ENCODE peak calls at places on chromosomes 11 and 22, in ten cellular contexts. S is substantia nigra; H is activated CD8-positive, alpha-beta memory T cell treated with anti-CD3 and anti-CD28 coated beads, Interleukin-2, amount 50 U/mL, for 48 hours; O is SK-N-SH; K is hepatocyte; Z is IMR-90; U is iris pigment epithelial cell; Q is fibroblast of the aortic adventitia; D is activated B cell treated with CpG ODN at 0.5 μM for 24 hours; F is T47D. V is an unnamed sample.

GRCh38 chr22:43555561-43556515 is 144.0 kb downstream of the MPPED1 start:
- DNase-seq in S (no peak), Z (no peak), D (no peak), O (no peak), U (no peak), Q (no peak), H (peak), F (no peak), K (no peak), V (no peak)

GRCh38 chr22:43750751-43751150 is 61.4 kb downstream of the EFCAB6 start:
- DNase-seq in U (no peak), O (no peak), K (no peak), S (no peak), Q (no peak), F (no peak), H (no peak), D (no peak), Z (no peak), V (peak)

GRCh38 chr11:31820438-31820818 is 9.3 kb upstream of the PAX6 start:
- DNase-seq in Q (no peak), K (no peak), D (no peak), U (no peak), Z (no peak), O (peak), H (no peak), F (no peak), S (no peak), V (no peak)

GRCh38 chr22:33126881-33127280 is 68.7 kb upstream of the SYN3 start:
- DNase-seq in F (peak), H (no peak), O (peak), D (no peak), Z (no peak), Q (no peak), U (no peak), K (peak), S (no peak), V (peak)

GRCh38 chr11:78933361-78933760 is 358.7 kb upstream of the NARS2 start:
- DNase-seq in F (no peak), K (no peak), Z (no peak), O (no peak), Q (no peak), S (no peak), U (no peak), D (no peak), H (no peak), V (peak)

GRCh38 chr11:46729110-46730027 is 10.4 kb downstream of the F2 start:
- DNase-seq in H (no peak), Q (peak), D (no peak), Z (peak), F (no peak), K (no peak), U (peak), O (no peak), S (no peak), V (no peak)

GRCh38 chr22:36641902-36642640 is 61.5 kb downstream of the CACNG2 start:
- DNase-seq in D (no peak), U (peak), F (no peak), Q (peak), Z (peak), K (peak), O (no peak), S (no peak), H (no peak), V (peak)

GRCh38 chr11:76206327-76207081 is at the start of gene WNT11:
- DNase-seq in U (no peak), Z (no peak), D (peak), O (peak), H (peak), S (no peak), Q (peak), F (peak), K (peak), V (no peak)

GRCh38 chr22:42299586-42300285 is 29.3 kb upstream of the TCF20 start:
- DNase-seq in K (peak), F (no peak), Q (no peak), U (no peak), H (no peak), S (no peak), D (no peak), Z (no peak), O (no peak), V (no peak)

GRCh38 chr11:45411221-45411946 is 125.2 kb upstream of the SYT13 start:
- DNase-seq in Q (peak), F (no peak), H (no peak), S (no peak), U (peak), O (peak), D (no peak), K (no peak), Z (peak), V (no peak)

V was measured in renal cortical epithelial cell.